ENCODE peak calls at places on chromosomes 1 and 21, in five cellular contexts. D is AG08396, I is psoas muscle, A is B cell, K is amygdala. C is an unnamed sample.

GRCh38 chr1:151980287-151981177 is 13.1 kb downstream of the S100A10 start:
- DNase-seq in D (no peak), I (peak), A (no peak), K (no peak), C (no peak)

GRCh38 chr1:237050915-237051314 is 8.9 kb downstream of the RYR2 start:
- DNase-seq in D (no peak), I (no peak), A (no peak), K (no peak), C (no peak)

GRCh38 chr1:50422946-50423669 is at the start of gene DMRTA2:
- DNase-seq in D (peak), I (no peak), A (no peak), K (peak), C (no peak)

GRCh38 chr1:12745126-12745991 is 641 bp upstream of the CFAP107 start:
- DNase-seq in D (no peak), I (no peak), A (no peak), K (no peak), C (no peak)

GRCh38 chr1:223752721-223753515 is 40.6 kb downstream of the CAPN2 start:
- DNase-seq in D (no peak), I (no peak), A (no peak), K (no peak), C (no peak)

GRCh38 chr1:114700026-114700600 is 4.8 kb upstream of the AMPD1 start:
- DNase-seq in D (no peak), I (no peak), A (no peak), K (no peak), C (no peak)

GRCh38 chr1:223707270-223708000 is 4.9 kb upstream of the CAPN2 start:
- DNase-seq in D (peak), I (peak), A (no peak), K (no peak), C (peak)

GRCh38 chr1:186511761-186512637 is 51.1 kb upstream of the PDC start:
- DNase-seq in D (no peak), I (no peak), A (peak), K (no peak), C (peak)

GRCh38 chr1:211828584-211829342 is 1.8 kb downstream of the LPGAT1 start:
- DNase-seq in D (peak), I (no peak), A (no peak), K (no peak), C (no peak)

GRCh38 chr1:59574085-59574484 is 240.7 kb upstream of the HOOK1 start:
- DNase-seq in D (peak), I (no peak), A (no peak), K (no peak), C (no peak)

GRCh38 chr1:188194916-188195315 is 1366.2 kb downstream of the PLA2G4A start:
- DNase-seq in D (no peak), I (no peak), A (no peak), K (no peak), C (no peak)

GRCh38 chr1:154843913-154844681 is 26.0 kb downstream of the KCNN3 start:
- DNase-seq in D (no peak), I (no peak), A (no peak), K (no peak), C (no peak)

GRCh38 chr1:182869241-182869666 is 30.1 kb downstream of the DHX9 start:
- DNase-seq in D (no peak), I (no peak), A (no peak), K (no peak), C (no peak)

GRCh38 chr1:205091043-205091740 is 6.9 kb upstream of the TMEM81 start:
- DNase-seq in D (no peak), I (no peak), A (no peak), K (no peak), C (no peak)

GRCh38 chr1:206507395-206508129 is at the start of gene RASSF5:
- DNase-seq in D (peak), I (peak), A (peak), K (peak), C (peak)

GRCh38 chr1:199546323-199546722 is 481.2 kb upstream of the NR5A2 start:
- DNase-seq in D (peak), I (no peak), A (no peak), K (no peak), C (no peak)

GRCh38 chr21:25836396-25836795 is 101.6 kb downstream of the GABPA start:
- DNase-seq in D (no peak), I (no peak), A (no peak), K (no peak), C (no peak)

GRCh38 chr1:222010306-222010705 is 268.4 kb upstream of the DUSP10 start:
- DNase-seq in D (no peak), I (no peak), A (no peak), K (no peak), C (no peak)

GRCh38 chr1:244647819-244648218 is 5.1 kb upstream of the DESI2 start:
- DNase-seq in D (no peak), I (no peak), A (no peak), K (no peak), C (no peak)

GRCh38 chr1:211928993-211929637 is 98.6 kb upstream of the LPGAT1 start:
- DNase-seq in D (no peak), I (no peak), A (no peak), K (no peak), C (peak)

GRCh38 chr21:14686466-14687276 is 140.6 kb upstream of the SAMSN1 start:
- DNase-seq in D (no peak), I (no peak), A (peak), K (no peak), C (no peak)

GRCh38 chr1:237164406-237165352 is 122.7 kb downstream of the RYR2 start:
- DNase-seq in D (no peak), I (no peak), A (no peak), K (no peak), C (peak)

GRCh38 chr1:31364561-31365255 is 8.2 kb downstream of the FABP3 start:
- DNase-seq in D (no peak), I (no peak), A (no peak), K (no peak), C (peak)

GRCh38 chr1:12539705-12540579 is 78.1 kb downstream of the DHRS3 start:
- DNase-seq in D (peak), I (peak), A (no peak), K (peak), C (peak)

GRCh38 chr1:113140588-113141446 is 67.8 kb downstream of the LRIG2 start:
- DNase-seq in D (peak), I (peak), A (peak), K (peak), C (peak)

GRCh38 chr1:157193702-157194391 is 55.7 kb upstream of the ETV3 start:
- DNase-seq in D (peak), I (peak), A (peak), K (peak), C (peak)

GRCh38 chr21:17371470-17371869 is 141.4 kb upstream of the CXADR start:
- DNase-seq in D (peak), I (no peak), A (no peak), K (no peak), C (no peak)

GRCh38 chr1:18398791-18399551 is 81.8 kb upstream of the KLHDC7A start:
- DNase-seq in D (no peak), I (no peak), A (no peak), K (no peak), C (no peak)

GRCh38 chr1:167532375-167532774 is 14.0 kb upstream of the CD247 start:
- DNase-seq in D (no peak), I (no peak), A (no peak), K (no peak), C (no peak)

GRCh38 chr1:222009105-222009730 is 267.3 kb upstream of the DUSP10 start:
- DNase-seq in D (no peak), I (no peak), A (no peak), K (no peak), C (no peak)

GRCh38 chr1:236774926-236775325 is 20.2 kb upstream of the MTR start:
- DNase-seq in D (peak), I (no peak), A (no peak), K (no peak), C (no peak)

GRCh38 chr1:162538815-162539431 is 22.6 kb upstream of the UAP1 start:
- DNase-seq in D (peak), I (no peak), A (no peak), K (no peak), C (no peak)

GRCh38 chr1:6330410-6330827 is 63.1 kb downstream of the ACOT7 start:
- DNase-seq in D (peak), I (no peak), A (no peak), K (peak), C (no peak)

GRCh38 chr1:61873581-61873980 is 131.3 kb downstream of the PATJ start:
- DNase-seq in D (no peak), I (no peak), A (no peak), K (no peak), C (no peak)

GRCh38 chr1:116375884-116376733 is 3.1 kb downstream of the ATP1A1 start:
- DNase-seq in D (peak), I (peak), A (no peak), K (peak), C (peak)

C was measured in thyroid gland.